ENCODE peak calls at places on chromosomes 2 and 18, in nine cellular contexts. Y, R, O, P, B, G, L, K and Z are unnamed samples.

GRCh38 chr2:120955427-120955826 is 219.8 kb downstream of the GLI2 start:
- DNase-seq in Y (no peak), R (no peak), O (no peak), P (no peak), B (no peak), G (no peak), L (no peak), K (no peak), Z (no peak)

GRCh38 chr18:12657849-12658829 is at the start of gene SPIRE1:
- DNase-seq in Y (peak), R (peak), O (no peak), P (peak), B (peak), G (peak), L (peak), K (peak), Z (peak)

GRCh38 chr2:120765911-120766757 is 30.5 kb downstream of the GLI2 start:
- DNase-seq in Y (peak), R (no peak), O (no peak), P (no peak), B (no peak), G (peak), L (peak), K (peak), Z (peak)

GRCh38 chr18:27983780-27984179 is 193.2 kb downstream of the CDH2 start:
- DNase-seq in Y (no peak), R (no peak), O (no peak), P (no peak), B (no peak), G (no peak), L (no peak), K (no peak), Z (no peak)

GRCh38 chr2:112803691-112804521 is 19.6 kb upstream of the IL1A start:
- DNase-seq in Y (no peak), R (no peak), O (no peak), P (no peak), B (no peak), G (no peak), L (no peak), K (no peak), Z (peak)

GRCh38 chr18:76580288-76580962 is 85.4 kb upstream of the ZNF516 start:
- DNase-seq in Y (no peak), R (no peak), O (no peak), P (no peak), B (no peak), G (no peak), L (no peak), K (no peak), Z (no peak)

GRCh38 chr2:201264472-201265173 is 4.3 kb downstream of the CASP8 start:
- DNase-seq in Y (no peak), R (no peak), O (no peak), P (no peak), B (no peak), G (no peak), L (no peak), K (no peak), Z (no peak)

GRCh38 chr18:22488554-22488953 is 70.8 kb upstream of the CTAGE1 start:
- DNase-seq in Y (peak), R (no peak), O (no peak), P (no peak), B (no peak), G (no peak), L (no peak), K (peak), Z (no peak)

GRCh38 chr2:151395509-151396374 is 14.0 kb upstream of the RIF1 start:
- DNase-seq in Y (no peak), R (peak), O (no peak), P (no peak), B (no peak), G (no peak), L (no peak), K (no peak), Z (no peak)

GRCh38 chr18:52992041-52992440 is 652.0 kb downstream of the DCC start:
- DNase-seq in Y (no peak), R (no peak), O (no peak), P (no peak), B (no peak), G (no peak), L (no peak), K (no peak), Z (no peak)

GRCh38 chr2:134304726-134305509 is 51.0 kb downstream of the MGAT5 start:
- DNase-seq in Y (no peak), R (no peak), O (no peak), P (no peak), B (no peak), G (no peak), L (no peak), K (peak), Z (no peak)

GRCh38 chr2:176162911-176163654 is 6.0 kb downstream of the HOXD3 start:
- DNase-seq in Y (no peak), R (no peak), O (no peak), P (no peak), B (no peak), G (no peak), L (no peak), K (no peak), Z (no peak)

GRCh38 chr2:207126724-207127314 is 38.9 kb downstream of the KLF7 start:
- DNase-seq in Y (no peak), R (no peak), O (no peak), P (no peak), B (no peak), G (no peak), L (no peak), K (no peak), Z (no peak)

GRCh38 chr2:108413731-108414130 is 35.3 kb upstream of the GCC2 start:
- DNase-seq in Y (no peak), R (no peak), O (no peak), P (no peak), B (no peak), G (no peak), L (no peak), K (no peak), Z (no peak)

GRCh38 chr2:66869076-66869475 is 434.2 kb downstream of the MEIS1 start:
- DNase-seq in Y (no peak), R (no peak), O (no peak), P (no peak), B (no peak), G (no peak), L (no peak), K (no peak), Z (peak)

GRCh38 chr18:79315589-79315988 is 80.1 kb upstream of the NFATC1 start:
- DNase-seq in Y (no peak), R (no peak), O (no peak), P (no peak), B (no peak), G (no peak), L (no peak), K (no peak), Z (no peak)

GRCh38 chr2:109264595-109265328 is 135.8 kb downstream of the SH3RF3 start:
- DNase-seq in Y (no peak), R (no peak), O (no peak), P (no peak), B (no peak), G (no peak), L (peak), K (peak), Z (peak)

GRCh38 chr18:37453754-37454153 is 111.8 kb downstream of the CELF4 start:
- DNase-seq in Y (no peak), R (no peak), O (no peak), P (no peak), B (no peak), G (no peak), L (peak), K (no peak), Z (no peak)
- H3K27ac ChIP-seq in Y (no peak), R (no peak), O (no peak), P (no peak), B (no peak), G (no peak), L (peak), K (no peak), Z (no peak)

GRCh38 chr18:8608795-8609673 is at the start of gene RAB12:
- DNase-seq in Y (peak), R (peak), O (peak), P (peak), B (peak), G (peak), L (peak), K (peak), Z (peak)

GRCh38 chr18:8605974-8606373 is 3.3 kb upstream of the RAB12 start:
- DNase-seq in Y (no peak), R (no peak), O (no peak), P (no peak), B (no peak), G (no peak), L (no peak), K (no peak), Z (no peak)

GRCh38 chr18:8610442-8610801 is 1.2 kb downstream of the RAB12 start:
- DNase-seq in Y (no peak), R (peak), O (no peak), P (no peak), B (peak), G (no peak), L (no peak), K (peak), Z (no peak)

GRCh38 chr18:8609711-8610441 is 639 bp downstream of the RAB12 start:
- DNase-seq in Y (peak), R (peak), O (no peak), P (no peak), B (peak), G (no peak), L (peak), K (peak), Z (no peak)

GRCh38 chr18:8607776-8608682 is 1.2 kb upstream of the RAB12 start:
- DNase-seq in Y (no peak), R (peak), O (no peak), P (no peak), B (no peak), G (no peak), L (peak), K (peak), Z (no peak)
- H3K27ac ChIP-seq in Y (peak), R (no peak), O (no peak), P (peak), B (peak), G (no peak), L (peak), K (peak), Z (no peak)

GRCh38 chr2:159045545-159046454 is 77.4 kb downstream of the TANC1 start:
- DNase-seq in Y (no peak), R (no peak), O (no peak), P (no peak), B (peak), G (no peak), L (no peak), K (no peak), Z (no peak)

GRCh38 chr2:159044804-159045286 is 76.4 kb downstream of the TANC1 start:
- DNase-seq in Y (peak), R (no peak), O (no peak), P (no peak), B (no peak), G (peak), L (no peak), K (peak), Z (no peak)

GRCh38 chr2:159050426-159050825 is 82.0 kb downstream of the TANC1 start:
- DNase-seq in Y (no peak), R (no peak), O (no peak), P (no peak), B (peak), G (no peak), L (no peak), K (no peak), Z (no peak)

GRCh38 chr2:159043710-159044109 is 75.3 kb downstream of the TANC1 start:
- DNase-seq in Y (no peak), R (no peak), O (no peak), P (no peak), B (no peak), G (no peak), L (no peak), K (no peak), Z (no peak)

DNA sequence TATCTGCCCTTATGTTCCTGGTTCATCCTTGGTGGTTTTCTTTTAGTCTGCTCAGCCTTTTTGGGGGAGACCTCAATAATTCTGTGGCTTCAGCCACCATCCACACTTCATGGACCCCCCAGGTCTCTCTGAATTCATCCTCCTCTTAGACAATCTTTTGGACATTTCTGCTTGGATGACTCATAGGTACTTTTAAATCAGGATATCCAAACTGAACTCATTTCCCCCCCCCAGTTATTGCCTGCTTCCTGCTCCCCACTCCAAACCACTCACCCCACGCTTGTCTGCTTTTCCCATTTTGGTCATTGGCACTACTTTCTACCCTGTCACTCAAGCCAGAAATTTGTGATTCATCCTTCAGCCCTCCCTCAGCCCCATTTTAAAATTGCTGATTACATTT is 78.5 kb downstream of the TANC1 start:
- DNase-seq in Y (no peak), R (no peak), O (no peak), P (no peak), B (no peak), G (no peak), L (no peak), K (peak), Z (peak)
- H3K27ac ChIP-seq in Y (no peak), R (no peak), O (no peak), P (no peak), B (no peak), G (peak), L (no peak), K (peak), Z (peak)

GRCh38 chr18:45519881-45520280 is 95.4 kb upstream of the SLC14A2 start:
- DNase-seq in Y (no peak), R (no peak), O (no peak), P (no peak), B (no peak), G (no peak), L (no peak), K (no peak), Z (peak)

GRCh38 chr18:45518770-45519169 is 96.5 kb upstream of the SLC14A2 start:
- DNase-seq in Y (no peak), R (no peak), O (no peak), P (no peak), B (no peak), G (no peak), L (no peak), K (peak), Z (no peak)

GRCh38 chr18:45521151-45521550 is 94.1 kb upstream of the SLC14A2 start:
- DNase-seq in Y (no peak), R (no peak), O (no peak), P (no peak), B (no peak), G (no peak), L (no peak), K (no peak), Z (peak)

GRCh38 chr18:45521777-45522176 is 93.5 kb upstream of the SLC14A2 start:
- DNase-seq in Y (no peak), R (no peak), O (no peak), P (no peak), B (no peak), G (peak), L (no peak), K (no peak), Z (peak)

DNA sequence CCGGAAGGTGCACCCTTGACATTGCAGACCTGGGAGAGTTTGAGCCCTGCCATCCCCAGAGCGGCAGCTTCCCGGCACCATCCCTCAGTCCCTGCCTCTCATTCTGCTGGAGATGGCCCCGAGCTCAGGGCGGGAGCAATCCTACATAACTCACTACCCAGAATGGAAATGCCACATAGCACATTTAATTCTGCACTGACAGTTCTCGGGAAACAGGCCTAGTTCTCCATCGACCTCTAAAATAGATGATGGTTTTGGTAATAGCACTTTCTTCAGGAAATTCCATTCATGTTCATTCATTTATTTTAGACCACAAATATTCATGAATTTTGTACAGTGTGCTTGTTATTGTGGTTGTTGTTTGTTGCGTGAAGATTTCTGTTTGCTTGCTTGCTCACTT is 92.9 kb upstream of the SLC14A2 start:
- DNase-seq in Y (no peak), R (no peak), O (no peak), P (no peak), B (no peak), G (no peak), L (no peak), K (no peak), Z (peak)
- H3K27ac ChIP-seq in Y (no peak), R (no peak), O (no peak), P (no peak), B (no peak), G (no peak), L (no peak), K (no peak), Z (peak)

DNA sequence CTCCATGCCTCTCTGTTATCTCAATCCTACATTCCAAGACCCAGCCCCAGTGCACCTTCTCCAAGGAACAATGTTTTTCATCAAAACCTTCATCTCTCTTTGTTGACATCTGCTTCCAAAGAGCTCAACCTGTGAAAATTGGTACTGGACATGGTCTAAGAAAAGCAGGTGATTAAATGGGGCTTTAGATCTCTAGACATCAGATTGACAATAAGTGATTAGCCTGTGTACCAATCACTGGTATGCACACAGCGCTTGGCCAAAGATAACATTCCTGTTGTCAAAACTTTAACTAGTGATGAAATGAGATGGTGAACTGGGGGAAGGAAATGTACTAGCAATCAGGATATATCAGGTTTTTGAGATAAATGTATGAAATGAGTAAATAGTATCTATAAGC is 183.3 kb downstream of the TDRD15 start:
- DNase-seq in Y (no peak), R (no peak), O (no peak), P (no peak), B (no peak), G (no peak), L (no peak), K (no peak), Z (no peak)
- H3K27ac ChIP-seq in Y (no peak), R (no peak), O (no peak), P (no peak), B (no peak), G (no peak), L (no peak), K (no peak), Z (no peak)